ENCODE peak calls at places on chromosomes 5 and 9, in six cellular contexts. W is lung microvascular endothelial cell; S is SHP77; M is stimulated activated CD4-positive, alpha-beta T cell treated with anti-CD3 and anti-CD28 coated beads, Interleukin-1b, Interleukin-23, amount 100 ng/mL, for 24 hours; F is kidney; D is head of caudate nucleus. N is an unnamed sample.

GRCh38 chr5:17991775-17992174 is 357.5 kb downstream of the TAF11L14 start:
- DNase-seq in W (no peak), S (peak), M (no peak), F (no peak), D (no peak), N (no peak)

GRCh38 chr5:31889131-31889561 is 250.2 kb downstream of the PDZD2 start:
- DNase-seq in W (no peak), S (no peak), M (no peak), F (no peak), D (no peak), N (no peak)

GRCh38 chr9:97668485-97668884 is 28.7 kb downstream of the XPA start:
- DNase-seq in W (no peak), S (no peak), M (no peak), F (no peak), D (no peak), N (no peak)

GRCh38 chr5:145124806-145125205 is 710.3 kb downstream of the PRELID2 start:
- DNase-seq in W (no peak), S (no peak), M (no peak), F (no peak), D (no peak), N (no peak)

GRCh38 chr5:134543820-134544692 is 18.6 kb downstream of the JADE2 start:
- DNase-seq in W (no peak), S (no peak), M (no peak), F (peak), D (no peak), N (peak)

GRCh38 chr5:16894236-16895057 is 41.6 kb downstream of the MYO10 start:
- DNase-seq in W (peak), S (peak), M (no peak), F (peak), D (no peak), N (peak)

GRCh38 chr9:72834994-72835393 is 117.9 kb downstream of the ALDH1A1 start:
- DNase-seq in W (no peak), S (no peak), M (no peak), F (no peak), D (no peak), N (no peak)

GRCh38 chr9:8558176-8558575 is 758.6 kb upstream of the DMAC1 start:
- DNase-seq in W (no peak), S (no peak), M (no peak), F (no peak), D (no peak), N (no peak)

GRCh38 chr5:84130006-84130580 is 254.6 kb downstream of the EDIL3 start:
- DNase-seq in W (no peak), S (no peak), M (no peak), F (no peak), D (no peak), N (no peak)

GRCh38 chr9:106111039-106111740 is 416.8 kb downstream of the TMEM38B start:
- DNase-seq in W (no peak), S (no peak), M (no peak), F (no peak), D (no peak), N (no peak)